ENCODE peak calls at places on chromosomes 7 and 10, in four cellular contexts. C is H1, Y is HepG2, T is GM12891. O is an unnamed sample.

GRCh38 chr10:110208614-110209398 is 1.4 kb downstream of the MXI1 start:
- DNase-seq in C (no peak), Y (no peak), T (peak), O (peak)

GRCh38 chr10:72688208-72688651 is 3.7 kb upstream of the MCU start:
- DNase-seq in C (no peak), Y (peak), T (no peak), O (no peak)

GRCh38 chr10:117152668-117153067 is 14.6 kb upstream of the VAX1 start:
- DNase-seq in C (no peak), Y (no peak), T (no peak), O (no peak)

GRCh38 chr7:119660085-119660484 is 612.9 kb upstream of the KCND2 start:
- DNase-seq in C (no peak), Y (no peak), T (no peak), O (no peak)

GRCh38 chr10:118584181-118584954 is 11.1 kb downstream of the PRLHR start:
- DNase-seq in C (no peak), Y (no peak), T (no peak), O (no peak)

GRCh38 chr10:48535416-48536225 is 69.3 kb downstream of the ARHGAP22 start:
- DNase-seq in C (peak), Y (no peak), T (no peak), O (no peak)

GRCh38 chr7:16592395-16592794 is 53.2 kb downstream of the ANKMY2 start:
- DNase-seq in C (no peak), Y (no peak), T (no peak), O (no peak)

GRCh38 chr10:3105166-3105565 is 37.8 kb downstream of the PFKP start:
- DNase-seq in C (no peak), Y (no peak), T (no peak), O (no peak)

GRCh38 chr10:24552346-24553016 is 171.2 kb downstream of the ARHGAP21 start:
- DNase-seq in C (peak), Y (peak), T (peak), O (peak)

GRCh38 chr7:147197006-147197405 is 1080.4 kb downstream of the CNTNAP2 start:
- DNase-seq in C (no peak), Y (peak), T (no peak), O (no peak)

GRCh38 chr7:151940048-151940845 is 16.0 kb upstream of the GALNTL5 start:
- DNase-seq in C (no peak), Y (no peak), T (no peak), O (no peak)

GRCh38 chr7:4709187-4709586 is 27.1 kb downstream of the FOXK1 start:
- DNase-seq in C (peak), Y (no peak), T (no peak), O (no peak)

GRCh38 chr10:43043342-43043772 is 33.5 kb upstream of the RET start:
- DNase-seq in C (no peak), Y (no peak), T (no peak), O (no peak)

GRCh38 chr7:24129597-24129996 is 154.4 kb upstream of the NPY start:
- DNase-seq in C (no peak), Y (no peak), T (no peak), O (no peak)

GRCh38 chr7:130845581-130846085 is 111.6 kb upstream of the KLF14 start:
- DNase-seq in C (no peak), Y (no peak), T (no peak), O (no peak)

GRCh38 chr7:5670173-5670933 is 111.1 kb downstream of the RNF216 start:
- DNase-seq in C (no peak), Y (peak), T (peak), O (no peak)

GRCh38 chr10:8416755-8417154 is 362.3 kb downstream of the GATA3 start:
- DNase-seq in C (no peak), Y (no peak), T (no peak), O (no peak)

GRCh38 chr7:129689995-129690581 is 78.6 kb downstream of the NRF1 start:
- DNase-seq in C (no peak), Y (no peak), T (no peak), O (no peak)

GRCh38 chr10:68212721-68213352 is 19.1 kb downstream of the ATOH7 start:
- DNase-seq in C (no peak), Y (peak), T (no peak), O (no peak)

GRCh38 chr7:102310414-102310815 is 23.7 kb downstream of the SH2B2 start:
- DNase-seq in C (no peak), Y (no peak), T (no peak), O (no peak)

GRCh38 chr7:4707134-4707651 is 25.1 kb downstream of the FOXK1 start:
- DNase-seq in C (peak), Y (no peak), T (no peak), O (no peak)

GRCh38 chr7:11539853-11540252 is 292.1 kb downstream of the THSD7A start:
- DNase-seq in C (no peak), Y (no peak), T (no peak), O (no peak)

GRCh38 chr7:83655951-83656556 is 7.1 kb upstream of the SEMA3E start:
- DNase-seq in C (no peak), Y (peak), T (no peak), O (no peak)

GRCh38 chr10:43380610-43381222 is 9.3 kb downstream of the FXYD4 start:
- DNase-seq in C (no peak), Y (no peak), T (no peak), O (no peak)

GRCh38 chr7:101870361-101871062 is 53.1 kb downstream of the CUX1 start:
- DNase-seq in C (no peak), Y (peak), T (no peak), O (no peak)

GRCh38 chr7:55567495-55568070 is 4.7 kb downstream of the VOPP1 start:
- DNase-seq in C (no peak), Y (no peak), T (no peak), O (no peak)

GRCh38 chr7:52764502-52765169 is 270.8 kb upstream of the POM121L12 start:
- DNase-seq in C (no peak), Y (no peak), T (no peak), O (no peak)

GRCh38 chr10:10389182-10389581 is 628.5 kb upstream of the CELF2 start:
- DNase-seq in C (no peak), Y (no peak), T (no peak), O (no peak)

GRCh38 chr10:104795411-104795810 is 154.3 kb downstream of the SORCS3 start:
- DNase-seq in C (no peak), Y (no peak), T (no peak), O (no peak)

GRCh38 chr7:35849954-35850353 is 49.1 kb downstream of the SEPTIN7 start:
- DNase-seq in C (no peak), Y (no peak), T (no peak), O (no peak)
- TF ChIP-seq TAF1 in C (no peak), Y (no peak), T (no peak), O (no peak)

GRCh38 chr7:136405931-136406777 is 429.0 kb upstream of the MTPN start:
- DNase-seq in C (no peak), Y (peak), T (peak), O (peak)
- TF ChIP-seq TAF1 in C (no peak), Y (no peak), T (no peak), O (no peak)

GRCh38 chr10:46310143-46310514 is 23.3 kb downstream of the ANTXRL start:
- DNase-seq in C (no peak), Y (no peak), T (no peak), O (no peak)
- TF ChIP-seq TAF1 in C (no peak), Y (no peak), T (no peak), O (no peak)

DNA sequence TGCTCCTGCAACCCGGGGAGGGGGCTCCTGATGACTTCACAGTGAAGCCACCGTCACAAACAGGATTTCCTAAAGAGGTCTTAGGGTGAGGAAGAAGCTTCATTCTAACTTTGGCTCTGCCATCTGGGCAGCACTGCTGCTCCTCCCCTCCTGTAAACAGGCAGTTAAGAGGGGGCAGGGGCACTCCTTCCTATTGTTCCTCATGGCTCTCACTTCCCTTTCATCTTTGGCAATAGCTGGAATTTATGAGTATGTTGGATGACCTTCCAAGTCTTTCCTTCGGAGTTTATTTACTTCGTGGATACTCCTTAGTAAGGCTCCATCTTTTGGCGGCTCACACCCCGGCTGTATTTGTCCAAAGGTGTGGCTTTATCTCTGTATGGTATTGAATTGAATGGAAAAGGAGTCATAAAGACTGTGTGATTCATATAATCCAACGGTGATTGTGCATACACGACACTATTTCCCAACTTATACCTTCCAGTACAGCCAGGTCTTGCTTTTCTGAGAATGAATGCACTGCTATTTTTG is 55.4 kb upstream of the FAM133B start:
- DNase-seq in C (no peak), Y (peak), T (no peak), O (no peak)
- TF ChIP-seq TAF1 in C (no peak), Y (no peak), T (no peak), O (no peak)

GRCh38 chr7:128422856-128423255 is 13.1 kb upstream of the IMPDH1 start:
- DNase-seq in C (no peak), Y (no peak), T (no peak), O (no peak)

GRCh38 chr7:128424936-128425335 is 15.2 kb upstream of the IMPDH1 start:
- DNase-seq in C (no peak), Y (no peak), T (no peak), O (no peak)

GRCh38 chr7:128422037-128422436 is 12.3 kb upstream of the IMPDH1 start:
- DNase-seq in C (no peak), Y (no peak), T (no peak), O (no peak)

GRCh38 chr7:128427289-128427891 is 17.6 kb upstream of the IMPDH1 start:
- DNase-seq in C (no peak), Y (peak), T (no peak), O (no peak)

DNA sequence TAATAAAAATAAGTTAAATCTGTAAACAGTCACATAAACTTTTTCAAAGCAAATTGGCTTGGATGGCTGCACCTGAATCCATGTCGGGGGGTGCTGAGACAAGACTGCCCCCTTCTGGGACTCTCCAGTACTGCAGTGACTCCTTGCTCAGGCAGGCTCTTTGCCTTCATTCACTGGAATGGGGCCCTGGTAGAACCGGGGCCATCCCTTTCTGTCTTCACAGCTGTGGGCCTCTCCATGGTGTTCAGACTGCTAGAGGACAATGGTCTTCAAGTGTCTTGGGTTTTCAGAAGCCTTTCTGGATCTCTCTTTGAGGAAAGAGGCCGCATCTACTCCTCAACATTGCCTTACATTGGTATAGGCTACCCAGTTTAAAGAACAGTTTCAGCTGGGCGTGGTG is 16.1 kb upstream of the IMPDH1 start:
- DNase-seq in C (peak), Y (peak), T (no peak), O (no peak)
- TF ChIP-seq TAF1 in C (no peak), Y (no peak), T (no peak), O (no peak)

GRCh38 chr10:85105614-85106013 is 777.2 kb downstream of the CCSER2 start:
- DNase-seq in C (peak), Y (no peak), T (no peak), O (no peak)
- TF ChIP-seq TAF1 in C (no peak), Y (no peak), T (no peak), O (no peak)

GRCh38 chr10:970311-971149 is 17.7 kb upstream of the GTPBP4 start:
- DNase-seq in C (no peak), Y (peak), T (no peak), O (no peak)
- TF ChIP-seq TAF1 in C (no peak), Y (no peak), T (no peak), O (no peak)

GRCh38 chr10:88892223-88892967 is 12.3 kb downstream of the STAMBPL1 start:
- DNase-seq in C (no peak), Y (no peak), T (no peak), O (no peak)
- TF ChIP-seq TAF1 in C (no peak), Y (no peak), T (no peak), O (no peak)

DNA sequence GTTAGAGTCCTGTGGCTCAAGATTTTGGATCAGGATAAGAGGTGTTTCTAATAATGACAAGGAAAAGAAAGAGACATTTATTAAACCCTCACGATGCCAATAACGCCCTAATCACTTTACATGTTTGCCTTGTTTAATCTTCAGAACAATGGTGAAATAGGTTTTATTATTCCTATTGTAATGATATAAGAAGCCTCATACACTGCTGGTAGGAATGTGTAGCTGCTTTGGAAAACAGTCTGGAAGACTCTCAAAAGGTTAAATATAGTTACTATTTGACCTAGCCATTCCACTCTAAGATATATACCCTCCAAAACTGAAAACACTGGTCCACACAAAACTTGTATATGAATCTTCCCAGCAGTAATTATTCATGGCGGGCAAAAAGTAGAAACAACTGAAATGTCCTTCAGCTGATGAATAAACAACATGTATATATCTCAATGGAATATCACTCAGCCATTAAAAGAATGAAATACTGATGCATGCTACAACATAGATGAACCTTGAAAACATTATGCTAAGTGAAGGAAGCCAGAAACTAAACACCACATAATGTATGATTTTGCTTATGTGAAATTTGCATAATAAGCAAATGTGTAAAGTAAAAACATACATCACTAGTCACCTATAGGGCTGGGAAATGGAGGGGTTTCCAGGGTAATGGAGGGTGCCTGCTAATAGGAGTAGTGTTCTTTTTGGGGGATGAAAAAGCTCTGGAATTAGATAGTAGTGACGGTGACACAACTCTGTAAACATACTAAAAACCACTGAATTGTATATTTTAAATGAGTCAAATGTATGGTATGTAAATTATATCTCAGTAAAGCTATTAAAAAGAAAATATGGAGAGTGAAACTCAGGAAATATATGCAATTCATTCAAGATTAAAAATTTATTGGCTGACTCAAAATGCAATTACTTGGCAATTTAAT is 76.9 kb upstream of the ANK3 start:
- DNase-seq in C (no peak), Y (no peak), T (no peak), O (no peak)
- TF ChIP-seq TAF1 in C (no peak), Y (no peak), T (no peak), O (no peak)

O was measured in GM12892.